ENCODE peak calls at places on chromosomes 11 and 22, in four cellular contexts. H is GM04504, Q is fibroblast of mammary gland, D is AML-193. W is an unnamed sample.

GRCh38 chr11:84780689-84781293 is 846.4 kb downstream of the DLG2 start:
- DNase-seq in H (peak), Q (peak), D (peak), W (peak)

GRCh38 chr11:13110929-13111812 is 102.1 kb downstream of the RASSF10 start:
- DNase-seq in H (no peak), Q (peak), D (no peak), W (no peak)

GRCh38 chr11:61967924-61968757 is 707 bp upstream of the FTH1 start:
- DNase-seq in H (no peak), Q (no peak), D (no peak), W (no peak)

GRCh38 chr11:90661233-90661632 is 438.4 kb upstream of the CHORDC1 start:
- DNase-seq in H (no peak), Q (no peak), D (no peak), W (no peak)

GRCh38 chr22:22616636-22617035 is 27.8 kb upstream of the GGTLC2 start:
- DNase-seq in H (no peak), Q (no peak), D (no peak), W (no peak)

GRCh38 chr11:19027829-19028595 is 32.5 kb downstream of the MRGPRX2 start:
- DNase-seq in H (peak), Q (peak), D (no peak), W (peak)

GRCh38 chr22:24441406-24442351 is 14.3 kb downstream of the ADORA2A start:
- DNase-seq in H (no peak), Q (no peak), D (no peak), W (no peak)

GRCh38 chr11:36023922-36024321 is 80.1 kb downstream of the LDLRAD3 start:
- DNase-seq in H (no peak), Q (peak), D (no peak), W (no peak)

GRCh38 chr11:17673951-17674350 is 45.4 kb upstream of the MYOD1 start:
- DNase-seq in H (no peak), Q (no peak), D (no peak), W (no peak)

GRCh38 chr11:128492903-128493569 is 94.3 kb downstream of the ETS1 start:
- DNase-seq in H (no peak), Q (no peak), D (no peak), W (no peak)

GRCh38 chr11:116927163-116927772 is 89.8 kb upstream of the APOA1 start:
- DNase-seq in H (no peak), Q (peak), D (no peak), W (no peak)

GRCh38 chr11:2975594-2975993 is 16.5 kb downstream of the NAP1L4 start:
- DNase-seq in H (no peak), Q (peak), D (peak), W (no peak)

GRCh38 chr22:46535876-46536558 is 1.4 kb downstream of the CELSR1 start:
- DNase-seq in H (no peak), Q (no peak), D (no peak), W (no peak)

GRCh38 chr11:60717956-60718355 is 6.6 kb upstream of the MS4A18 start:
- DNase-seq in H (no peak), Q (no peak), D (no peak), W (no peak)

GRCh38 chr11:1256257-1257045 is 33.6 kb downstream of the MUC5B start:
- DNase-seq in H (no peak), Q (no peak), D (no peak), W (no peak)

GRCh38 chr22:30223303-30223702 is 23.3 kb downstream of the LIF start:
- DNase-seq in H (no peak), Q (no peak), D (no peak), W (no peak)

W was measured in HS-5.